ENCODE peak calls at places on chromosome 7, in nine cellular contexts. O is HFFc6, Z is prostate gland, P is esophagus squamous epithelium, A is WTC11, Q is IMR-90, R is fibroblast of mammary gland, N is GM06990, I is body of pancreas. J is an unnamed sample.

GRCh38 chr7:14685112-14685511 is 217.4 kb downstream of the DGKB start:
- DNase-seq in O (no peak), Z (no peak), P (no peak), A (no peak), Q (no peak), R (no peak), N (no peak), I (no peak), J (no peak)

GRCh38 chr7:134695321-134695860 is 48.7 kb downstream of the BPGM start:
- DNase-seq in O (peak), Z (no peak), P (no peak), A (no peak), Q (no peak), R (peak), N (no peak), I (no peak), J (no peak)

GRCh38 chr7:91852263-91852741 is 28.2 kb downstream of the MTERF1 start:
- DNase-seq in O (peak), Z (no peak), P (no peak), A (no peak), Q (peak), R (peak), N (no peak), I (no peak), J (peak)

GRCh38 chr7:143398616-143399015 is 10.0 kb downstream of the EPHA1 start:
- DNase-seq in O (no peak), Z (no peak), P (no peak), A (no peak), Q (no peak), R (no peak), N (no peak), I (no peak), J (no peak)

GRCh38 chr7:155750255-155751125 is 61.8 kb downstream of the SHH start:
- DNase-seq in O (no peak), Z (no peak), P (no peak), A (no peak), Q (no peak), R (no peak), N (no peak), I (no peak), J (no peak)

GRCh38 chr7:141693082-141693481 is 8.9 kb downstream of the DENND11 start:
- DNase-seq in O (no peak), Z (no peak), P (no peak), A (no peak), Q (no peak), R (peak), N (no peak), I (no peak), J (no peak)

GRCh38 chr7:107743567-107744344 is at the start of gene CBLL1:
- DNase-seq in O (peak), Z (peak), P (peak), A (peak), Q (peak), R (peak), N (peak), I (peak), J (peak)

GRCh38 chr7:95595825-95596182 is 512 bp downstream of the PDK4 start:
- DNase-seq in O (no peak), Z (no peak), P (no peak), A (no peak), Q (no peak), R (no peak), N (no peak), I (peak), J (no peak)

GRCh38 chr7:7256731-7257274 is 74.5 kb downstream of the C1GALT1 start:
- DNase-seq in O (no peak), Z (no peak), P (no peak), A (no peak), Q (no peak), R (no peak), N (no peak), I (no peak), J (no peak)

GRCh38 chr7:7257899-7258692 is 75.8 kb downstream of the C1GALT1 start:
- DNase-seq in O (no peak), Z (no peak), P (no peak), A (no peak), Q (peak), R (no peak), N (peak), I (no peak), J (peak)

GRCh38 chr7:7251742-7252141 is 69.4 kb downstream of the C1GALT1 start:
- DNase-seq in O (no peak), Z (no peak), P (no peak), A (no peak), Q (no peak), R (no peak), N (peak), I (no peak), J (peak)

GRCh38 chr7:7254908-7255307 is 72.6 kb downstream of the C1GALT1 start:
- DNase-seq in O (no peak), Z (no peak), P (no peak), A (no peak), Q (no peak), R (no peak), N (no peak), I (no peak), J (no peak)

DNA sequence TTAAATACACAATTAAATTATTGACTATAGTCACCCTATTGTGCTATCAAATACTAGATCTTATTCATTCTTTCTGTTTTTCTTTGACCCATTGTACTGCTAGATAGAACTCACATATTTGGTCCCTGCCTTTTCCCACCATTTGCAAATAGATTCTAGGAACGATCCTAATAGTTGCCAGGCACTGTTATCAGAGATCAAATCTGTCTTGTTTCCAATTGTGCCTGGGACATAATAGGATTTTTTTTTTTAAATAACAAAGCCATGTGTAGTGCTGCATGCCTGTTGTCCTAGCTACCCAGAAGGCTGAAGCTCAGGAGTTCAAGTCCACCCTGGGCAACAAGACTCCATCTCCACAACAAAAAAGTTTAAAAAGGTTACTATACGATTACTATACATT is 72.0 kb downstream of the C1GALT1 start:
- DNase-seq in O (no peak), Z (no peak), P (no peak), A (no peak), Q (no peak), R (no peak), N (no peak), I (no peak), J (no peak)
- TF ChIP-seq CTCF in O (no peak), Z (no peak), P (no peak), A (no peak), Q (no peak), R (no peak), N (no peak), I (no peak), J (no peak)

DNA sequence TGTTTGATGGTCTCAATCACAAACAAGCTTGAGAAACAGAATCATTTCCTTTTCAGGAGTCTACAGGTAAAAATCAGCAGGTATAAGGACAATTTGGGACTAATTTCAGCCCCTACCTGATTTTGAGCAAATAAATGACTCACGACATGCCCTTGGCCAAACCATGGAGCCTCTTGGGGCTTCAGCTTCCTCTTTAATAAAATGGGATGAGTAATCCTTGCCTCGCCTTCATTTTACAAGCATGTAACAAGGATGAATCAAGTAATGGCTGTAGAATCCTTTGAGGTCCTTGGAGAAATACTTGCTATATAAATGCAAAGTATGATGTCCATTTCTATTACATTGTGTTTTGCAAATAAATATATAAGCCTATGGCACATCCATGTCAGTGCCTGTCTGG is 212.8 kb upstream of the PODXL start:
- DNase-seq in O (peak), Z (no peak), P (no peak), A (no peak), Q (no peak), R (peak), N (no peak), I (no peak), J (no peak)
- TF ChIP-seq CTCF in O (no peak), Z (no peak), P (no peak), A (no peak), Q (no peak), R (no peak), N (no peak), I (no peak), J (no peak)

DNA sequence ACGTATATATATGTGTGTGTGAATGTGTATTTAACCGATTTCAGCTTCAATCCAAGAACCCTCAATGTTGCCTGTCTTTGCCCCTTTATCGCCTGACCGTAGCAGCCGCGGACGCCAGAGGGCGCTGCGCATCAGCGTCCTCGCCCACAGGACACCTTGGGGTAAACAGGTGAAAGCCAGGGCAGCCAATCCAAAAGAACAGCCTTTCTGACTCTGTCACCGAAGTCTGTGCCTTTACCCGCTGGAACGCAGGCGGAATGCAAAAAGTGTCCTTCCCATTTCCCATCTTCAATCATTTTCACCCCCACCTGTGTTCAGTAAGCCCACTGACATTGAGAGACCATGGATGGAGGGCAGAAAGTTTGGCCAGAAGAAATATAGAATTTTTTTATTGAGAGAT is 3.6 kb downstream of the NXPH1 start:
- DNase-seq in O (no peak), Z (no peak), P (no peak), A (peak), Q (no peak), R (peak), N (peak), I (peak), J (peak)
- TF ChIP-seq CTCF in O (peak), Z (peak), P (peak), A (peak), Q (peak), R (peak), N (peak), I (peak), J (peak)

DNA sequence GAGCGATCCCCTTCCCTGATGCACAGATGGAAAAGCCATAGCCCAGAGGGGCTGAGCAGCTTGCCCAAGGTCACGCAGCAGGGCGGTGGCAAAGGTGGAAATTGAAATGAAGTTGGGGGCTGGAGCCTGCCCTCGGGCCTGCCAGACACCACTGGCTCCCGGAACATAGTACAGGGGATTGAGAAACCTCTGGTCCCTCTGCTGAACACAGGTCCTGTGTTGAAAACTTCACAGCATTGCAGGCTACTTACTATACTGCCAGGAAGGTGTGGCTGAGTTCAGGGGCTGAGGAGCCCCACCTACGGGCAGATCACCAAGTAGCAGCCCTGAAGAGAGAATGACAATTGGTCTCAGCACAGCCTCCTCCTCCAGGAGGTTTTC is 326.7 kb downstream of the PLXNA4 start:
- DNase-seq in O (no peak), Z (peak), P (no peak), A (peak), Q (no peak), R (no peak), N (no peak), I (peak), J (peak)
- TF ChIP-seq CTCF in O (peak), Z (peak), P (peak), A (no peak), Q (no peak), R (peak), N (peak), I (no peak), J (no peak)

GRCh38 chr7:33050425-33051318 is 11.9 kb downstream of the NT5C3A start:
- DNase-seq in O (peak), Z (peak), P (no peak), A (no peak), Q (peak), R (peak), N (no peak), I (peak), J (peak)
- TF ChIP-seq CTCF in O (peak), Z (peak), P (peak), A (peak), Q (peak), R (peak), N (peak), I (peak), J (peak)